ENCODE peak calls at places on chromosome 16, in ten cellular contexts. Z, T, E, O, R, M, U, S, Y and K are unnamed samples.

GRCh38 chr16:2595376-2596200 is 57.8 kb downstream of the PDPK1 start:
- DNase-seq in Y (no peak), R (no peak), E (no peak), M (no peak), Z (no peak), O (no peak), U (no peak), S (no peak), T (no peak), K (no peak)

GRCh38 chr16:56137269-56137668 is 54.0 kb upstream of the GNAO1 start:
- DNase-seq in Y (no peak), U (no peak), R (no peak), O (no peak), M (no peak), T (no peak), S (no peak), Z (no peak), E (no peak), K (no peak)

GRCh38 chr16:76007649-76008048 is 269.6 kb upstream of the CNTNAP4 start:
- DNase-seq in T (no peak), O (no peak), E (no peak), Y (no peak), M (no peak), Z (no peak), S (no peak), R (no peak), U (no peak), K (no peak)

GRCh38 chr16:26189496-26190005 is 497.8 kb downstream of the HS3ST4 start:
- DNase-seq in O (no peak), E (no peak), R (no peak), T (peak), M (no peak), Y (no peak), S (no peak), U (no peak), Z (no peak), K (no peak)

GRCh38 chr16:63613701-63614100 is 1508.2 kb downstream of the CDH11 start:
- DNase-seq in U (no peak), Y (no peak), R (no peak), T (no peak), E (no peak), S (no peak), M (peak), Z (no peak), O (no peak), K (no peak)

GRCh38 chr16:30843501-30843900 is 50.4 kb downstream of the BCL7C start:
- DNase-seq in E (no peak), M (no peak), Z (no peak), Y (no peak), O (no peak), T (no peak), S (no peak), R (no peak), U (no peak), K (no peak)

GRCh38 chr16:49350265-49351103 is 23.1 kb upstream of the C16orf78 start:
- DNase-seq in S (peak), O (no peak), E (peak), Z (peak), Y (no peak), M (peak), U (no peak), T (no peak), R (peak), K (peak)

GRCh38 chr16:2043980-2044451 is 3.6 kb downstream of the NTHL1 start:
- DNase-seq in T (no peak), Z (peak), R (no peak), M (no peak), Y (no peak), O (peak), S (peak), E (no peak), U (peak), K (peak)

GRCh38 chr16:70324998-70325765 is 21.5 kb upstream of the DDX19A start:
- DNase-seq in E (no peak), Y (no peak), S (no peak), R (no peak), T (no peak), U (no peak), Z (no peak), M (no peak), O (no peak), K (no peak)

GRCh38 chr16:12760819-12761611 is 42.7 kb downstream of the CPPED1 start:
- DNase-seq in M (no peak), R (no peak), Y (no peak), T (no peak), O (no peak), Z (no peak), U (no peak), S (no peak), E (no peak), K (no peak)

GRCh38 chr16:2598723-2599122 is 60.9 kb downstream of the PDPK1 start:
- DNase-seq in Y (no peak), T (no peak), R (no peak), E (no peak), O (no peak), Z (no peak), S (no peak), U (no peak), M (no peak), K (no peak)

GRCh38 chr16:77111057-77111456 is 79.9 kb upstream of the MON1B start:
- DNase-seq in E (no peak), O (no peak), T (no peak), Y (no peak), M (no peak), Z (no peak), U (no peak), R (no peak), S (no peak), K (no peak)

GRCh38 chr16:23353440-23353839 is 51.3 kb downstream of the SCNN1B start:
- DNase-seq in M (no peak), U (peak), Z (no peak), Y (no peak), S (no peak), O (no peak), E (peak), T (no peak), R (no peak), K (no peak)

GRCh38 chr16:65002265-65002664 is 119.6 kb downstream of the CDH11 start:
- DNase-seq in R (peak), E (no peak), Z (no peak), T (no peak), U (no peak), S (no peak), O (no peak), M (no peak), Y (no peak), K (no peak)

GRCh38 chr16:18803569-18804462 is 2.5 kb upstream of the ARL6IP1 start:
- DNase-seq in Z (no peak), T (no peak), E (no peak), Y (no peak), U (no peak), S (no peak), M (no peak), O (no peak), R (no peak), K (no peak)

GRCh38 chr16:11100239-11100750 is 155.7 kb downstream of the SOCS1 start:
- DNase-seq in S (no peak), M (no peak), R (no peak), U (peak), O (peak), Y (peak), Z (peak), E (peak), T (no peak), K (peak)

GRCh38 chr16:24580665-24581064 is 41.3 kb downstream of the RBBP6 start:
- DNase-seq in M (no peak), R (peak), E (no peak), Y (no peak), O (no peak), T (no peak), U (no peak), Z (no peak), S (no peak), K (no peak)

GRCh38 chr16:17277981-17278381 is 192.8 kb downstream of the XYLT1 start:
- DNase-seq in Z (peak), U (no peak), S (peak), Y (no peak), O (no peak), E (no peak), T (no peak), R (no peak), M (peak), K (peak)

GRCh38 chr16:12436201-12436657 is 367.5 kb downstream of the CPPED1 start:
- DNase-seq in M (no peak), O (no peak), Y (peak), R (no peak), S (no peak), T (no peak), Z (no peak), U (no peak), E (no peak), K (no peak)

GRCh38 chr16:24539850-24540484 is 601 bp downstream of the RBBP6 start:
- DNase-seq in M (no peak), E (no peak), Z (peak), S (peak), Y (no peak), T (no peak), R (no peak), U (peak), O (peak), K (peak)

GRCh38 chr16:18050777-18051176 is 285.8 kb downstream of the NPIPA8 start:
- DNase-seq in O (no peak), R (no peak), S (no peak), U (no peak), E (no peak), M (no peak), Z (no peak), Y (no peak), T (no peak), K (peak)

GRCh38 chr16:57935904-57936303 is 35.0 kb downstream of the CNGB1 start:
- DNase-seq in U (no peak), M (no peak), O (no peak), R (no peak), E (no peak), T (no peak), Y (no peak), S (no peak), Z (no peak), K (no peak)

GRCh38 chr16:9364721-9365693 is 273.6 kb downstream of the HAPSTR1 start:
- DNase-seq in S (peak), U (peak), Y (no peak), O (peak), M (peak), E (no peak), T (peak), Z (no peak), R (peak), K (peak)

GRCh38 chr16:80739523-80739922 is 64.9 kb downstream of the CDYL2 start:
- DNase-seq in R (no peak), O (no peak), U (no peak), E (no peak), S (no peak), T (no peak), Z (no peak), M (no peak), Y (no peak), K (no peak)

GRCh38 chr16:10575506-10576130 is 4.8 kb downstream of the EMP2 start:
- DNase-seq in O (no peak), S (no peak), M (no peak), T (no peak), Y (no peak), U (no peak), Z (no peak), R (no peak), E (no peak), K (no peak)

GRCh38 chr16:49399594-49400364 is 26.2 kb downstream of the C16orf78 start:
- DNase-seq in O (no peak), M (no peak), Y (no peak), R (no peak), U (no peak), S (no peak), T (no peak), Z (no peak), E (no peak), K (peak)

GRCh38 chr16:29126057-29126494 is 141.2 kb downstream of the LAT start:
- DNase-seq in R (no peak), S (peak), U (no peak), Y (no peak), E (no peak), O (no peak), M (no peak), T (no peak), Z (no peak), K (no peak)

GRCh38 chr16:20181386-20181785 is 107.7 kb upstream of the GPR139 start:
- DNase-seq in E (no peak), S (no peak), Z (no peak), M (no peak), R (no peak), U (no peak), T (no peak), O (no peak), Y (no peak), K (no peak)

GRCh38 chr16:49462989-49463371 is 89.4 kb downstream of the C16orf78 start:
- DNase-seq in T (peak), Y (no peak), O (peak), S (peak), Z (peak), R (no peak), U (peak), M (no peak), E (no peak), K (no peak)

GRCh38 chr16:57645691-57646387 is 17.4 kb downstream of the ADGRG1 start:
- DNase-seq in S (no peak), Z (no peak), Y (no peak), R (no peak), U (peak), T (no peak), M (no peak), E (no peak), O (no peak), K (no peak)

GRCh38 chr16:82682757-82683156 is 56.0 kb downstream of the CDH13 start:
- DNase-seq in E (no peak), R (no peak), U (no peak), S (no peak), T (no peak), Z (no peak), Y (no peak), O (no peak), M (no peak), K (no peak)

GRCh38 chr16:78505544-78506371 is 406.3 kb downstream of the WWOX start:
- DNase-seq in M (peak), Y (no peak), S (peak), E (no peak), T (no peak), R (no peak), U (peak), Z (peak), O (peak), K (peak)

GRCh38 chr16:80792031-80792430 is 12.4 kb downstream of the CDYL2 start:
- DNase-seq in S (no peak), U (no peak), O (no peak), Z (no peak), E (no peak), T (no peak), R (no peak), Y (no peak), M (no peak), K (no peak)

GRCh38 chr16:1991135-1991551 is 1.4 kb downstream of the SYNGR3 start:
- DNase-seq in R (no peak), Z (peak), E (no peak), O (no peak), S (peak), M (no peak), U (no peak), T (no peak), Y (no peak), K (peak)

GRCh38 chr16:86101912-86102187 is 202.9 kb downstream of the IRF8 start:
- DNase-seq in S (no peak), R (no peak), Y (no peak), O (no peak), M (no peak), Z (no peak), U (no peak), T (no peak), E (no peak), K (no peak)

GRCh38 chr16:26475579-26475978 is 591.1 kb upstream of the C16orf82 start:
- DNase-seq in Y (no peak), O (no peak), Z (no peak), U (no peak), T (no peak), M (no peak), E (no peak), R (no peak), S (no peak), K (no peak)

GRCh38 chr16:84360170-84360569 is 8.2 kb upstream of the ATP2C2 start:
- DNase-seq in T (no peak), R (no peak), U (no peak), S (no peak), Z (no peak), O (no peak), M (no peak), Y (no peak), E (no peak), K (no peak)

GRCh38 chr16:73000020-73000906 is 47.7 kb downstream of the ZFHX3 start:
- DNase-seq in T (no peak), O (peak), R (no peak), Z (no peak), Y (no peak), U (peak), M (peak), E (no peak), S (peak), K (no peak)

GRCh38 chr16:5010576-5011329 is 23.0 kb downstream of the NAGPA start:
- DNase-seq in E (no peak), S (no peak), Y (no peak), U (no peak), M (peak), O (no peak), R (no peak), T (no peak), Z (no peak), K (no peak)

GRCh38 chr16:15618392-15618791 is 24.6 kb downstream of the MARF1 start:
- DNase-seq in M (no peak), S (no peak), T (no peak), O (no peak), R (no peak), E (no peak), Z (no peak), U (no peak), Y (no peak), K (no peak)

GRCh38 chr16:15616068-15616467 is 26.9 kb downstream of the MARF1 start:
- DNase-seq in S (no peak), E (no peak), U (no peak), Y (no peak), Z (no peak), R (no peak), T (no peak), O (no peak), M (no peak), K (no peak)

GRCh38 chr16:15616475-15616874 is 26.5 kb downstream of the MARF1 start:
- DNase-seq in T (no peak), S (no peak), M (no peak), O (no peak), Z (no peak), U (no peak), E (no peak), R (no peak), Y (no peak), K (no peak)

GRCh38 chr16:15621456-15621855 is 21.5 kb downstream of the MARF1 start:
- DNase-seq in R (no peak), O (no peak), M (no peak), E (no peak), U (no peak), S (no peak), Y (no peak), T (no peak), Z (no peak), K (no peak)

GRCh38 chr16:15617901-15618300 is 25.1 kb downstream of the MARF1 start:
- DNase-seq in U (no peak), Z (no peak), R (no peak), E (no peak), M (no peak), S (no peak), O (no peak), Y (no peak), T (no peak), K (no peak)
- H3K27ac ChIP-seq in U (no peak), Z (no peak), R (peak), E (no peak), M (no peak), S (no peak), O (no peak), Y (no peak), T (no peak), K (no peak)

GRCh38 chr16:14372471-14372870 is 257.6 kb downstream of the PARN start:
- DNase-seq in T (no peak), R (no peak), O (no peak), M (no peak), E (no peak), Z (no peak), S (no peak), U (no peak), Y (no peak), K (no peak)
- TF ChIP-seq POLR2AphosphoS5 in T (no peak), R (no peak), O (no peak), M (no peak), E (no peak), Z (no peak), S (no peak), U (no peak), Y (no peak), K (no peak)

GRCh38 chr16:71476457-71476856 is 12.7 kb downstream of the ZNF19 start:
- DNase-seq in Z (no peak), M (no peak), E (no peak), S (no peak), T (no peak), R (no peak), U (no peak), Y (no peak), O (no peak), K (no peak)
- TF ChIP-seq EP300 in Z (no peak), M (no peak), E (no peak), S (no peak), T (no peak), R (no peak), U (no peak), Y (no peak), O (no peak), K (no peak)

DNA sequence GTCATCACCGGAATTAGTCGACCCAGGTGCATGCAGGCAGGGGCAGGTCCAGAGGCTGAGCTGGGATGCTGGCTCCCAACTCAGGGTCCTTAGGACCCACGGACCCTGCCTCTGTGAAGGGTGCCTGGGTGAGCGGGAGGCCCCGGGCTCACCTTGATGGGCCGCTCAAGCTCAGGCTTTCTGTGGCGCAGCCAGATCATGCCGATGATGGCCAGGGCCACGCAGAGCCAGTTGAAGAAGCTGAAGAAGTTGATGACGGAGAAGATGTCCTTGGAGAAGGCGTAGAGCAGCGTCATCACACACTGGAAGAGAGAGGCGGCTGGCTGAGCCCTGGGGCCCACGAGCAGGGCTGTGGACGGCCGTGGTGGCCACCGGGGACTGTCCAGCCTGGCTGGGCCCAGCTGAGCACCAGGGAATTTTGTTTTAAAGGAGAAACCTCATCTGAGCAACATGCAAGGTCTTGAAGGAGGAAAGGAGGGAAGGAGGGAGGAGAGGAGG is 32.9 kb downstream of the SLC7A5 start:
- DNase-seq in E (no peak), Z (no peak), T (no peak), Y (no peak), U (no peak), R (no peak), S (no peak), M (no peak), O (no peak), K (no peak)
- H3K27ac ChIP-seq in E (no peak), Z (no peak), T (no peak), Y (no peak), U (no peak), R (no peak), S (no peak), M (no peak), O (no peak), K (no peak)

GRCh38 chr16:14062261-14062660 is 8.9 kb upstream of the MRTFB start:
- DNase-seq in U (no peak), S (no peak), R (no peak), O (no peak), T (peak), Z (no peak), M (no peak), E (no peak), Y (no peak), K (no peak)

GRCh38 chr16:14063618-14064581 is 7.2 kb upstream of the MRTFB start:
- DNase-seq in E (no peak), O (no peak), S (no peak), U (no peak), Y (no peak), R (no peak), M (no peak), Z (no peak), T (no peak), K (no peak)

GRCh38 chr16:14061732-14062259 is 9.3 kb upstream of the MRTFB start:
- DNase-seq in U (no peak), M (peak), E (no peak), O (no peak), R (no peak), Y (no peak), T (peak), Z (no peak), S (no peak), K (no peak)

GRCh38 chr16:14056970-14057369 is 14.1 kb upstream of the MRTFB start:
- DNase-seq in Z (no peak), T (no peak), U (no peak), Y (no peak), E (no peak), O (no peak), R (no peak), M (no peak), S (no peak), K (no peak)

DNA sequence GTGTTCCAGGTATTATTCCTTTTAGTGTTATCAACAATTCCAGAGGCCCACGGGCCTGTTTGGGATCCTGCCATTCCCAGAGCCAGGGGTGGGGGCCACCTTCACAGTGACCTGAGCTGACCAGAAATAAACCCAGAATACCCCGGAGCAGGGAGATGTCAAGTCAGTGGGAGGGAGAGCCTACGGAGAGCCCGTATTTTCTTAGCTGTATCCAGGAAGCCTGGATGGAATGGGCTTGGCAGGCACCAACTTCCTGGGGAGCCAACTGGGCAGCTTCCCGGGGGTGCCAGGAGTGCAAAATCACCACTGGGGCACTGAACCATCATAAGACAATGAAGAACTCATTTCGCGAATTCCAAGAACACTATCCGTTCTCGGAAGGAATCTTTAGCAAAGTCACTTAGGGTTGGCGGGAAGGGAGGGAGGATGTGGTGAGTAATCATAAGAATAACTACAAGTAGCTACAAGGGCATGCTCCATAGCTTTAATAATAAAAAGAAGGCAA is 13.2 kb upstream of the MRTFB start:
- DNase-seq in Z (no peak), Y (no peak), U (no peak), R (no peak), S (no peak), O (no peak), T (no peak), E (no peak), M (no peak), K (no peak)
- TF ChIP-seq POLR2AphosphoS5 in Z (peak), Y (no peak), U (peak), R (no peak), S (peak), O (no peak), T (peak), E (no peak), M (no peak), K (no peak)